ENCODE peak calls at places on chromosomes 2 and 18, in six cellular contexts. P is H9, B is GM20000, K is GM23248, Z is NCI-H748 treated with DMSO at 0.1 percent for 48 hours, Q is lower lobe of right lung. L is an unnamed sample.

GRCh38 chr2:55115795-55116597 is 65.7 kb upstream of the RTN4 start:
- DNase-seq in P (no peak), Q (no peak), K (peak; percentile 70), Z (no peak), B (no peak), L (no peak)

GRCh38 chr2:8682719-8683667 is 1.1 kb downstream of the ID2 start:
- DNase-seq in Z (peak; percentile 89), K (peak; percentile 79), P (no peak), Q (peak; percentile 67), B (no peak), L (no peak)

GRCh38 chr2:108587621-108588020 is 53.4 kb downstream of the LIMS1 start:
- DNase-seq in Z (no peak), Q (no peak), P (no peak), K (peak; percentile 93), B (no peak), L (no peak)

GRCh38 chr2:236562434-236562833 is 7.2 kb upstream of the ACKR3 start:
- DNase-seq in P (no peak), Q (no peak), B (no peak), Z (no peak), K (no peak), L (no peak)

GRCh38 chr2:138534791-138535190 is 33.2 kb downstream of the SPOPL start:
- DNase-seq in Q (no peak), P (no peak), B (no peak), Z (no peak), K (no peak), L (no peak)

GRCh38 chr2:114688241-114688640 is 245.8 kb downstream of the DPP10 start:
- DNase-seq in Z (no peak), K (no peak), Q (no peak), P (no peak), B (no peak), L (no peak)

GRCh38 chr2:190344275-190344827 is 962 bp downstream of the INPP1 start:
- DNase-seq in Z (peak; percentile 53), Q (no peak), B (peak; percentile 82), P (no peak), K (no peak), L (no peak)

GRCh38 chr18:2932247-2933181 is 80.4 kb downstream of the LPIN2 start:
- DNase-seq in P (peak; percentile 55), K (peak; percentile 77), B (peak; percentile 67), Q (no peak), Z (peak; percentile 19), L (no peak)

GRCh38 chr2:9753276-9753600 is 90.0 kb upstream of the TAF1B start:
- DNase-seq in Q (no peak), P (no peak), B (peak; percentile 77), Z (no peak), K (peak; percentile 98), L (no peak)

GRCh38 chr2:105757361-105757933 is 12.7 kb downstream of the NCK2 start:
- DNase-seq in Z (no peak), P (no peak), B (peak; percentile 24), K (no peak), Q (no peak), L (no peak)

GRCh38 chr18:12606592-12607315 is 51.2 kb downstream of the SPIRE1 start:
- DNase-seq in P (no peak), Z (no peak), Q (no peak), B (no peak), K (peak; percentile 90), L (no peak)

GRCh38 chr18:3595282-3596273 is 145.6 kb downstream of the TGIF1 start:
- DNase-seq in B (peak; percentile 36), Z (peak; percentile 17), Q (no peak), K (peak; percentile 96), P (no peak), L (no peak)

GRCh38 chr2:96537066-96537733 is 648 bp downstream of the ARID5A start:
- DNase-seq in K (peak; percentile 80), Z (no peak), Q (peak; percentile 93), P (no peak), B (peak; percentile 88), L (peak; percentile 71)

GRCh38 chr2:232038251-232038897 is 76.9 kb downstream of the DIS3L2 start:
- DNase-seq in B (no peak), K (no peak), Q (no peak), Z (no peak), P (no peak), L (no peak)

GRCh38 chr2:120262761-120263428 is 10.2 kb downstream of the RALB start:
- DNase-seq in B (no peak), K (peak; percentile 72), Z (no peak), Q (no peak), P (no peak), L (no peak)

GRCh38 chr18:79612291-79613108 is 67.1 kb upstream of the CTDP1 start:
- DNase-seq in Z (no peak), B (no peak), P (no peak), K (no peak), Q (peak; percentile 30), L (no peak)

GRCh38 chr18:44839239-44839666 is 158.6 kb downstream of the SETBP1 start:
- DNase-seq in B (peak; percentile 75), K (peak; percentile 69), Z (no peak), P (peak; percentile 38), Q (peak; percentile 79), L (no peak)

GRCh38 chr2:20483496-20483895 is 36.6 kb downstream of the RHOB start:
- DNase-seq in K (no peak), P (no peak), B (no peak), Q (no peak), Z (no peak), L (peak; percentile 41)

GRCh38 chr2:238016526-238016925 is 44.3 kb upstream of the SCLY start:
- DNase-seq in P (no peak), Q (no peak), B (no peak), Z (no peak), K (no peak), L (no peak)

GRCh38 chr2:216774620-216775019 is 79.3 kb upstream of the IGFBP5 start:
- DNase-seq in Q (no peak), P (no peak), Z (no peak), K (peak; percentile 94), B (no peak), L (no peak)

GRCh38 chr2:47784349-47784851 is 1.5 kb downstream of the MSH6 start:
- DNase-seq in P (no peak), Z (no peak), Q (no peak), K (no peak), B (no peak), L (peak; percentile 52)

GRCh38 chr2:119422521-119422920 is 9.1 kb upstream of the TMEM37 start:
- DNase-seq in P (no peak), Q (no peak), B (no peak), Z (no peak), K (no peak), L (no peak)

GRCh38 chr2:216316743-216317142 is 55.5 kb downstream of the MARCHF4 start:
- DNase-seq in K (peak; percentile 89), B (no peak), Z (no peak), Q (no peak), P (no peak), L (no peak)

L was measured in ecto neural progenitor cell.